ENCODE peak calls at places on chromosomes 1 and 21, in four cellular contexts. One of them, this sample, is unnamed. For H3K4me1, the result is how much of the 10 kb centered on the place peaks cover.

GRCh38 chr1:201426395-201427310 is 5.1 kb upstream of the TNNI1 start:
- DNase-seq in GM12878: no peak
- DNase-seq in IMR-90: no peak
- DNase-seq in K562: no peak
- DNase-seq in this sample: no peak

GRCh38 chr1:65606426-65606825 is 186.0 kb downstream of the LEPR start:
- DNase-seq in GM12878: no peak
- DNase-seq in IMR-90: no peak
- DNase-seq in K562: no peak
- DNase-seq in this sample: peak

GRCh38 chr1:180928272-180929230 is 15.9 kb downstream of the KIAA1614 start:
- DNase-seq in GM12878: no peak
- DNase-seq in IMR-90: no peak
- DNase-seq in K562: no peak
- DNase-seq in this sample: no peak

GRCh38 chr1:243482237-243483022 is 226.6 kb downstream of the SDCCAG8 start:
- DNase-seq in GM12878: no peak
- DNase-seq in IMR-90: peak
- DNase-seq in K562: no peak
- DNase-seq in this sample: no peak

GRCh38 chr1:162756523-162756922 is 34.0 kb upstream of the HSD17B7 start:
- DNase-seq in GM12878: no peak
- DNase-seq in IMR-90: peak
- DNase-seq in K562: no peak
- DNase-seq in this sample: peak

GRCh38 chr1:43207229-43207853 is 35.2 kb downstream of the CFAP57 start:
- DNase-seq in GM12878: no peak
- DNase-seq in IMR-90: peak
- DNase-seq in K562: no peak
- DNase-seq in this sample: peak

GRCh38 chr21:41559658-41560599 is 52.0 kb upstream of the TMPRSS2 start:
- DNase-seq in GM12878: peak
- DNase-seq in IMR-90: no peak
- DNase-seq in K562: no peak
- DNase-seq in this sample: no peak

GRCh38 chr1:21089711-21090110 is 87.0 kb downstream of the EIF4G3 start:
- DNase-seq in GM12878: no peak
- DNase-seq in IMR-90: no peak
- DNase-seq in K562: no peak
- DNase-seq in this sample: peak

GRCh38 chr1:23010734-23011449 is 4.8 kb downstream of the TEX46 start:
- DNase-seq in GM12878: no peak
- DNase-seq in IMR-90: peak
- DNase-seq in K562: no peak
- DNase-seq in this sample: no peak

GRCh38 chr1:168392958-168393357 is 112.3 kb downstream of the TBX19 start:
- DNase-seq in GM12878: no peak
- DNase-seq in IMR-90: no peak
- DNase-seq in K562: peak
- DNase-seq in this sample: no peak

GRCh38 chr1:184416476-184416875 is 29.6 kb downstream of the C1orf21 start:
- DNase-seq in GM12878: no peak
- DNase-seq in IMR-90: peak
- DNase-seq in K562: no peak
- DNase-seq in this sample: no peak

GRCh38 chr1:52554756-52555155 is 1.9 kb upstream of the TUT4 start:
- DNase-seq in GM12878: no peak
- DNase-seq in IMR-90: peak
- DNase-seq in K562: no peak
- DNase-seq in this sample: no peak

GRCh38 chr1:93847811-93848288 is 31.2 kb downstream of the DNTTIP2 start:
- DNase-seq in GM12878: no peak
- DNase-seq in IMR-90: peak
- DNase-seq in K562: peak
- DNase-seq in this sample: no peak

GRCh38 chr21:34141373-34141772 is 68.0 kb downstream of the MRPS6 start:
- DNase-seq in GM12878: no peak
- DNase-seq in IMR-90: no peak
- DNase-seq in K562: no peak
- DNase-seq in this sample: no peak

GRCh38 chr21:28704746-28705145 is 287.9 kb downstream of the LTN1 start:
- DNase-seq in GM12878: no peak
- DNase-seq in IMR-90: peak
- DNase-seq in K562: no peak
- DNase-seq in this sample: no peak

DNA sequence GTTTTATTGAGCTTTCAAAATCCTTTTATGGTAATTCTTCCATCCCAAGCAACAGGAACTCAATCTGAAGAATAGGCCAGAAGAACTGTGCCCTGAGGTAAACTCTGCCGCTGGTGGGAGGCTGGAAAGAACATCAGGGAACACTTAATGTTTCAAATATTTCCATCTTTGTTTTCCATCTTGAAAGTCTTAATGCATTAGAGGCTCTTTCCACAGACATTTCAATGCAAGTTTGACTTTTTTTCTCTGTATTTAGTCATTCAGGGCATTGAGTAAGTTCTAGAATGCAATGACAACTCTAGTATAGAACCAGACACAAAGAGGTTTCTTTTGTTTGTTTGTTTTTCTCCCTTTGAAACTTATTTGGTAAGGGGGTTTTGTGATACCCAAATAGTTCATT is 61.5 kb downstream of the KIAA0040 start:
- DNase-seq in GM12878: no peak
- DNase-seq in IMR-90: no peak
- DNase-seq in K562: no peak
- DNase-seq in this sample: no peak
- H3K4me1 ChIP-seq in GM12878: under half
- H3K4me1 ChIP-seq in IMR-90: under half
- H3K4me1 ChIP-seq in K562: under half
- H3K4me1 ChIP-seq in this sample: under half

DNA sequence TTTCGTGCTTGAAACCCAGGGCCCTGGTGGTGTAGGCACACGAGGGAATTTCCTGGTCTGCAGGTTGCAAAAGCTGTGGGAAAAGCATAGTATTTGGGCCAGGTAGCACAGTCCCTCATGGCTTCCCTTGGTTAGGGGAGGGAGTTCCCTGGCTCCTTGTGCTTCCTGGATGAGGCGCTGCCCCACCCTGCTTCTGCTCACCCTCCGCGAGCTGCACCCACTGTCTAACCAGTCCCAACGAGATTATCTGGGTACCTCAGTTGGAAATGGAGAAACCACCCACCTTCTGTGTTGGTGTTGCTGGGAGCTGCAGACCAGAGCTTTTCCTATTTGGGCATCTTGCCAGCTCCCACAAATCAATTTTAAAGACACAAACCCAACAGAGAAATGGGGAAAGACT is 183.0 kb downstream of the PHTF1 start:
- DNase-seq in GM12878: no peak
- DNase-seq in IMR-90: no peak
- DNase-seq in K562: no peak
- DNase-seq in this sample: no peak
- TF ChIP-seq FOS in GM12878: no peak
- TF ChIP-seq FOS in IMR-90: no peak
- TF ChIP-seq FOS in K562: no peak
- TF ChIP-seq FOS in this sample: no peak

GRCh38 chr1:206514821-206515387 is 7.6 kb downstream of the RASSF5 start:
- DNase-seq in GM12878: no peak
- DNase-seq in IMR-90: no peak
- DNase-seq in K562: no peak
- DNase-seq in this sample: no peak
- H3K4me1 ChIP-seq in GM12878: under half
- H3K4me1 ChIP-seq in IMR-90: under half
- H3K4me1 ChIP-seq in K562: under half
- H3K4me1 ChIP-seq in this sample: under half

GRCh38 chr1:55071477-55071876 is 32.1 kb downstream of the PCSK9 start:
- DNase-seq in GM12878: no peak
- DNase-seq in IMR-90: peak
- DNase-seq in K562: peak
- DNase-seq in this sample: peak
- TF ChIP-seq FOS in GM12878: no peak
- TF ChIP-seq FOS in IMR-90: no peak
- TF ChIP-seq FOS in K562: no peak
- TF ChIP-seq FOS in this sample: no peak

GRCh38 chr1:226723640-226724532 is 15.2 kb downstream of the ITPKB start:
- DNase-seq in GM12878: no peak
- DNase-seq in IMR-90: peak
- DNase-seq in K562: peak
- DNase-seq in this sample: peak
- H3K4me1 ChIP-seq in GM12878: under half
- H3K4me1 ChIP-seq in IMR-90: under half
- H3K4me1 ChIP-seq in K562: under half
- H3K4me1 ChIP-seq in this sample: under half

DNA sequence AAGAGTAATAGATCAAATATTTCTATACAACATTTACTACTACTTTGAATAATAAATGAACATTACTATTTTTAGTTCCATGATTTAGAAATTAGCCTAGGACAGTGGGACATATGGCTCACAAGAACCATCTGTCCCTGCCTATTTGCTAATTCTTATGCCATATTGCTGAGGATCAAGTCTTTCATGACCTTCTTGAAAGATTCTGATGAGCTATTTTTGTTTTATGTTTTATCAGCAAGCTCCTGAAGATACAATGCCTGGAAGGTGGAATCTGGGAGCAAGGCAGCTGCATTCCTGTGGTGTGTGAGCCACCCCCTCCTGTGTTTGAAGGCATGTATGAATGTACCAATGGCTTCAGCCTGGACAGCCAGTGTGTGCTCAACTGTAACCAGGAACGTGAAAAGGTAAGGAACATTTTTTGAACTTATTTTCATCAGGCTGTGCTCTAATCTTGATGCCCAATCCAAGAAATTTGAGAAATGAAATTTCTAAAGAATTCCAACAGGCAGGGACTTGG is 326.7 kb downstream of the PAPPA2 start:
- DNase-seq in GM12878: no peak
- DNase-seq in IMR-90: no peak
- DNase-seq in K562: no peak
- DNase-seq in this sample: no peak
- TF ChIP-seq FOS in GM12878: no peak
- TF ChIP-seq FOS in IMR-90: no peak
- TF ChIP-seq FOS in K562: no peak
- TF ChIP-seq FOS in this sample: no peak

DNA sequence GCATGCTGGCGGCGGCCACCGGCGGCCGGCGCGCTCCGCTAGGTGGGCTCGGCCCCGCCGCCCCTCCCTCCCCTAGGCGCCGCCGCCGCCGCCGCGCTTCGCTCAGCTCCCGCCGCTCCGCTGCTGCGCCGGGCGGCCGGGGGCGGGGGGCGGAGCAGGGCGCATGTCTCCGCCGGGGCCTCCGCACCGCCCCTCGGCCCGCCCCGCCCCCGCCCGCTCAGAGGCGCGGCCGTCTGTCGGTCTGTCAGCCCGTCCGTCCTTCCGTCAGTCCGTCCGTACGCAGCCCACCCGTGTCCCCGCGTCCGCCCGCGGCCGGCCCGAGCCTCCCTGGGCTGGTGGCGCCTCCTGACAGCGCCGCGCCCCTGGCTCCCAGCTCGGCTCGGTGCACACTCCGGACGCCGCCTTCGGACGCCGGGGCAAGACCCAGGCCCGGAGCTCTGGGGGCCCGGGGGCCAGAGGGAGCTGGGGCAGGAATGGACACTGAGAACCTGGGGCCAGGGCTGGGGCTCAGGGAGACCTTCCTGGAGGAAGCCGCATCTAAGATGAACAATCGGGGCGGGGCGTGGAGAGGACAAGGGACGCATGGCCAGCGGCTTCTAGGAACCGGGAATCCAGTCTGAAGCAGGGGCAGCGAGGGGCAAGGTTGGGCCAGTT is at the start of gene GPR153:
- DNase-seq in GM12878: no peak
- DNase-seq in IMR-90: no peak
- DNase-seq in K562: peak
- DNase-seq in this sample: peak
- H3K4me1 ChIP-seq in GM12878: under half
- H3K4me1 ChIP-seq in IMR-90: under half
- H3K4me1 ChIP-seq in K562: half or more
- H3K4me1 ChIP-seq in this sample: under half

GRCh38 chr1:113396102-113396501 is 5.8 kb downstream of the MAGI3 start:
- DNase-seq in GM12878: no peak
- DNase-seq in IMR-90: no peak
- DNase-seq in K562: no peak
- DNase-seq in this sample: no peak

GRCh38 chr1:113396585-113396984 is 6.3 kb downstream of the MAGI3 start:
- DNase-seq in GM12878: no peak
- DNase-seq in IMR-90: peak
- DNase-seq in K562: no peak
- DNase-seq in this sample: peak

GRCh38 chr1:113394863-113395259 is 4.5 kb downstream of the MAGI3 start:
- DNase-seq in GM12878: no peak
- DNase-seq in IMR-90: no peak
- DNase-seq in K562: no peak
- DNase-seq in this sample: no peak

GRCh38 chr1:113392541-113392940 is 2.2 kb downstream of the MAGI3 start:
- DNase-seq in GM12878: no peak
- DNase-seq in IMR-90: no peak
- DNase-seq in K562: no peak
- DNase-seq in this sample: no peak

GRCh38 chr1:113394043-113394862 is 3.9 kb downstream of the MAGI3 start:
- DNase-seq in GM12878: no peak
- DNase-seq in IMR-90: no peak
- DNase-seq in K562: no peak
- DNase-seq in this sample: no peak
- TF ChIP-seq FOS in GM12878: no peak
- TF ChIP-seq FOS in IMR-90: no peak
- TF ChIP-seq FOS in K562: no peak
- TF ChIP-seq FOS in this sample: no peak

DNA sequence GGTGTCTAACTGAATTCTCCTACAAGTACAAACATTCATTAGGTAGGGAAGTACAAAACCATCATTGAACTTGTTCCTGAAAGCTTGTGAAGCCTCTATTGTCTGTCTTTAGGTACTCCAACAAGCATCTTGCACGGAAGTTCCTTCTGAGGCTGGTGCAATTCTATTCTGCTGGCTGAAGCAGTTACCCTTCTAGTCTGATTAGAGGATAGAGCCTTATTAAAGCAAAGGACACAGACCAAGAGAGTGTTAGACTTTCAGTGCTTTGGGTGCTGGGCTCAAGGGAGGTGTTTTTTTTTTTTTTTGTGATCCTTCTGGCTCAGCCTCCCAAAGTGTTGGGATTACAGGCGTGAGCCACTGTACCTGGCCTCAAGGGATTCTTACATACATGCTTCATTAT is 43.8 kb downstream of the HHAT start:
- DNase-seq in GM12878: no peak
- DNase-seq in IMR-90: no peak
- DNase-seq in K562: no peak
- DNase-seq in this sample: no peak
- H3K4me1 ChIP-seq in GM12878: under half
- H3K4me1 ChIP-seq in IMR-90: under half
- H3K4me1 ChIP-seq in K562: under half
- H3K4me1 ChIP-seq in this sample: under half